ENCODE peak calls at places on chromosomes 7 and 10, in four cellular contexts. Y is pancreas, R is endothelial cell, V is T47D. E is an unnamed sample.

GRCh38 chr7:128745706-128746105 is 6.5 kb downstream of the CALU start:
- DNase-seq in Y (no peak), R (no peak), V (no peak), E (no peak)

GRCh38 chr10:124701881-124702656 is 42.1 kb downstream of the FAM53B start:
- DNase-seq in R (no peak), Y (no peak), V (no peak), E (no peak)

GRCh38 chr7:30413864-30414263 is 64.7 kb downstream of the NOD1 start:
- DNase-seq in Y (no peak), R (no peak), V (no peak), E (no peak)

GRCh38 chr10:74292871-74293427 is 141.9 kb downstream of the ADK start:
- DNase-seq in V (no peak), R (no peak), Y (no peak), E (no peak)

GRCh38 chr10:77320852-77321496 is 316.6 kb downstream of the KCNMA1 start:
- DNase-seq in R (no peak), Y (no peak), V (no peak), E (no peak)

GRCh38 chr7:155602156-155602555 is 42.3 kb upstream of the RBM33 start:
- DNase-seq in Y (no peak), R (no peak), V (no peak), E (no peak)

GRCh38 chr7:17598846-17599245 is 300.4 kb downstream of the AHR start:
- DNase-seq in V (no peak), R (no peak), Y (no peak), E (no peak)

GRCh38 chr10:34470307-34470706 is 344.8 kb downstream of the PARD3 start:
- DNase-seq in Y (no peak), V (no peak), R (no peak), E (no peak)

GRCh38 chr7:69211739-69212138 is 386.5 kb upstream of the AUTS2 start:
- DNase-seq in Y (no peak), V (peak), R (no peak), E (no peak)

GRCh38 chr7:15459018-15459621 is 102.7 kb downstream of the AGMO start:
- DNase-seq in V (no peak), Y (no peak), R (no peak), E (no peak)

GRCh38 chr10:35466170-35466569 is 129.9 kb downstream of the CCNY start:
- DNase-seq in V (no peak), R (no peak), Y (no peak), E (no peak)

GRCh38 chr10:47021850-47022249 is 110.6 kb downstream of the PTPN20 start:
- DNase-seq in R (peak), Y (peak), V (no peak), E (no peak)

GRCh38 chr7:56046728-56047445 is 4.4 kb downstream of the PSPH start:
- DNase-seq in R (no peak), Y (peak), V (peak), E (no peak)

GRCh38 chr10:127906548-127907377 is at the start of gene PTPRE:
- DNase-seq in V (peak), Y (peak), R (peak), E (no peak)

GRCh38 chr10:102408728-102409603 is 9.6 kb downstream of the PSD start:
- DNase-seq in R (no peak), Y (no peak), V (no peak), E (no peak)

GRCh38 chr7:13257661-13258060 is 570.2 kb downstream of the ARL4A start:
- DNase-seq in Y (no peak), V (no peak), R (no peak), E (no peak)

GRCh38 chr10:48598936-48599829 is 5.7 kb downstream of the ARHGAP22 start:
- DNase-seq in R (no peak), Y (no peak), V (no peak), E (no peak)

GRCh38 chr10:13617146-13617545 is 30.4 kb downstream of the PRPF18 start:
- DNase-seq in Y (no peak), V (no peak), R (no peak), E (no peak)

GRCh38 chr10:102231357-102232318 is 5.5 kb downstream of the ELOVL3 start:
- DNase-seq in V (peak), Y (peak), R (peak), E (no peak)

GRCh38 chr10:117924820-117925219 is 121.9 kb downstream of the RAB11FIP2 start:
- DNase-seq in R (no peak), V (no peak), Y (no peak), E (no peak)

GRCh38 chr7:95229301-95229700 is 95.0 kb downstream of the PON1 start:
- DNase-seq in V (no peak), Y (no peak), R (no peak), E (no peak)

GRCh38 chr10:86310291-86310690 is 56.3 kb downstream of the GRID1 start:
- DNase-seq in R (no peak), V (no peak), Y (no peak), E (no peak)

GRCh38 chr7:157668221-157668883 is 331.5 kb downstream of the DNAJB6 start:
- DNase-seq in R (no peak), Y (no peak), V (no peak), E (no peak)

GRCh38 chr7:50653116-50653854 is 88.1 kb upstream of the DDC start:
- DNase-seq in Y (peak), V (no peak), R (no peak), E (no peak)

GRCh38 chr7:32023353-32023752 is 46.9 kb downstream of the PDE1C start:
- DNase-seq in R (no peak), V (no peak), Y (no peak), E (no peak)

GRCh38 chr7:30159698-30160143 is 24.9 kb downstream of the MTURN start:
- DNase-seq in R (no peak), V (peak), Y (no peak), E (no peak)

GRCh38 chr7:111092406-111093160 is 1.7 kb downstream of the LRRN3 start:
- DNase-seq in V (no peak), R (no peak), Y (no peak), E (no peak)

GRCh38 chr7:97145068-97145467 is 27.6 kb downstream of the SDHAF3 start:
- DNase-seq in Y (no peak), V (peak), R (no peak), E (peak)

GRCh38 chr10:69311309-69311708 is 33.0 kb downstream of the HK1 start:
- DNase-seq in Y (no peak), V (no peak), R (no peak), E (no peak)